ENCODE peak calls at places on chromosome 1, in seven cellular contexts. L is CD4-positive, CD25-positive, alpha-beta regulatory T cell; K is effector memory CD8-positive, alpha-beta T cell; W is amniotic stem cell; B is WTC11; O is GM18507; N is mucosa of descending colon. X is an unnamed sample.

GRCh38 chr1:41073971-41074370 is 52.4 kb upstream of the SLFNL1 start:
- DNase-seq in B (no peak), N (no peak), L (no peak), O (no peak), K (no peak), W (peak), X (peak)

GRCh38 chr1:46517010-46517600 is 27.5 kb downstream of the DMBX1 start:
- DNase-seq in K (no peak), W (no peak), N (peak), B (peak), O (no peak), L (no peak), X (no peak)

GRCh38 chr1:41500781-41501518 is 16.5 kb upstream of the EDN2 start:
- DNase-seq in K (no peak), O (no peak), W (no peak), N (no peak), B (no peak), L (no peak), X (peak)

GRCh38 chr1:113536182-113536780 is 146.0 kb downstream of the MAGI3 start:
- DNase-seq in B (no peak), K (no peak), O (no peak), N (no peak), W (no peak), L (no peak), X (peak)

GRCh38 chr1:203769505-203770343 is 4.7 kb downstream of the LAX1 start:
- DNase-seq in O (no peak), K (no peak), B (no peak), L (no peak), N (peak), W (peak), X (peak)

GRCh38 chr1:18784523-18784833 is 75.0 kb downstream of the TAS1R2 start:
- DNase-seq in O (no peak), W (no peak), N (no peak), L (no peak), B (no peak), K (no peak), X (no peak)

GRCh38 chr1:69246721-69247120 is 321.0 kb upstream of the LRRC7 start:
- DNase-seq in B (no peak), W (no peak), N (no peak), L (no peak), O (no peak), K (no peak), X (no peak)

GRCh38 chr1:188700116-188700515 is 1777.5 kb downstream of the BRINP3 start:
- DNase-seq in W (no peak), K (no peak), O (no peak), L (no peak), N (no peak), B (no peak), X (no peak)

GRCh38 chr1:175073633-175074032 is 6.0 kb downstream of the TNN start:
- DNase-seq in O (no peak), L (no peak), W (no peak), B (peak), N (no peak), K (no peak), X (no peak)

GRCh38 chr1:215650446-215651149 is 83.5 kb downstream of the KCTD3 start:
- DNase-seq in N (no peak), L (no peak), O (no peak), B (no peak), W (no peak), K (no peak), X (no peak)

GRCh38 chr1:182430263-182431068 is 19.5 kb upstream of the RGSL1 start:
- DNase-seq in W (no peak), L (no peak), O (no peak), K (peak), N (no peak), B (no peak), X (peak)

GRCh38 chr1:48761986-48762385 is 14.7 kb downstream of the BEND5 start:
- DNase-seq in K (no peak), B (no peak), L (no peak), O (no peak), W (peak), N (no peak), X (peak)

GRCh38 chr1:246332078-246332477 is 175.0 kb downstream of the SMYD3 start:
- DNase-seq in B (no peak), L (no peak), K (no peak), W (no peak), O (no peak), N (no peak), X (no peak)

X was measured in RPMI7951.